ENCODE peak calls at places on chromosomes 11 and 22, in eight cellular contexts. J is stimulated activated CD8-positive, alpha-beta memory T cell treated with anti-CD3 and anti-CD28 coated beads, Interleukin-7, amount 100 ng/mL, for 24 hours; M is AG09309; S is activated naive CD8-positive, alpha-beta T cell treated with anti-CD3 and anti-CD28 coated beads, Interleukin-2, amount 50 U/mL, for 24 hours; E is T-helper 2 cell; V is activated CD8-positive, alpha-beta memory T cell treated with anti-CD3 and anti-CD28 coated beads for 24 hours; B is stomach; C is AG04450. Y is an unnamed sample.

GRCh38 chr11:12163181-12163841 is 52.9 kb downstream of the MICAL2 start:
- DNase-seq in J (no peak), M (peak), S (peak), E (no peak), V (no peak), B (no peak), C (no peak), Y (no peak)

GRCh38 chr11:117559698-117560097 is 232.0 kb downstream of the CEP164 start:
- DNase-seq in J (no peak), M (no peak), S (no peak), E (no peak), V (no peak), B (no peak), C (no peak), Y (no peak)

GRCh38 chr11:95299078-95299611 is 68.1 kb upstream of the SESN3 start:
- DNase-seq in J (no peak), M (no peak), S (no peak), E (no peak), V (no peak), B (no peak), C (no peak), Y (no peak)

GRCh38 chr11:71446942-71447688 is 1.1 kb downstream of the DHCR7 start:
- DNase-seq in J (no peak), M (peak), S (no peak), E (no peak), V (no peak), B (no peak), C (peak), Y (no peak)

GRCh38 chr11:134802116-134802515 is 390.1 kb upstream of the B3GAT1 start:
- DNase-seq in J (no peak), M (no peak), S (no peak), E (no peak), V (no peak), B (no peak), C (no peak), Y (no peak)

GRCh38 chr11:62001450-62002178 is 34.2 kb upstream of the FTH1 start:
- DNase-seq in J (no peak), M (no peak), S (no peak), E (no peak), V (no peak), B (peak), C (no peak), Y (no peak)

GRCh38 chr11:46920709-46921108 is 2.4 kb upstream of the LRP4 start:
- DNase-seq in J (no peak), M (peak), S (no peak), E (no peak), V (no peak), B (no peak), C (peak), Y (no peak)

GRCh38 chr22:22770280-22770871 is 117.2 kb upstream of the IGLL5 start:
- DNase-seq in J (peak), M (no peak), S (peak), E (peak), V (peak), B (peak), C (no peak), Y (no peak)

GRCh38 chr11:64620286-64620962 is 29.4 kb downstream of the SLC22A12 start:
- DNase-seq in J (no peak), M (no peak), S (no peak), E (no peak), V (no peak), B (no peak), C (no peak), Y (peak)

GRCh38 chr22:19876314-19876940 is 21.8 kb upstream of the GNB1L start:
- DNase-seq in J (no peak), M (no peak), S (no peak), E (no peak), V (no peak), B (no peak), C (no peak), Y (no peak)

GRCh38 chr11:8258771-8259170 is 4.9 kb downstream of the LMO1 start:
- DNase-seq in J (no peak), M (peak), S (no peak), E (no peak), V (peak), B (peak), C (no peak), Y (no peak)

Y was measured in frontal cortex.